ENCODE peak calls at places on chromosomes 16 and 17, in ten cellular contexts. L is CD8-positive, alpha-beta T cell; W is aorta; H is uterus; V is H1; X is mesendoderm; O is mammary epithelial cell; C is PC-3; Y is right cardiac atrium; G is psoas muscle. I is an unnamed sample.

GRCh38 chr16:28549301-28549899 is 4.3 kb upstream of the SGF29 start:
- DNase-seq in L (no peak), W (no peak), H (no peak), V (no peak), X (no peak), O (peak; percentile 33), C (peak; percentile 58), Y (no peak), G (no peak), I (peak; percentile 19)

GRCh38 chr17:39791296-39791992 is 53.7 kb downstream of the GRB7 start:
- DNase-seq in L (no peak), W (no peak), H (no peak), V (no peak), X (peak; percentile 29), O (no peak), C (no peak), Y (no peak), G (no peak), I (no peak)

GRCh38 chr16:85419503-85420408 is 193.4 kb upstream of the GSE1 start:
- DNase-seq in L (no peak), W (peak; percentile 35), H (no peak), V (peak; percentile 40), X (no peak), O (no peak), C (no peak), Y (no peak), G (peak; percentile 41), I (no peak)

GRCh38 chr17:66260265-66260664 is 31.1 kb upstream of the APOH start:
- DNase-seq in L (no peak), W (no peak), H (no peak), V (no peak), X (no peak), O (no peak), C (no peak), Y (no peak), G (no peak), I (no peak)

GRCh38 chr16:11402745-11403533 is 57.7 kb downstream of the RMI2 start:
- DNase-seq in L (no peak), W (peak; percentile 32), H (no peak), V (no peak), X (no peak), O (no peak), C (no peak), Y (no peak), G (no peak), I (no peak)

GRCh38 chr16:12060751-12061150 is 84.2 kb downstream of the SNX29 start:
- DNase-seq in L (no peak), W (no peak), H (no peak), V (no peak), X (no peak), O (no peak), C (no peak), Y (no peak), G (no peak), I (no peak)

GRCh38 chr16:11395949-11396240 is 50.6 kb downstream of the RMI2 start:
- DNase-seq in L (no peak), W (no peak), H (no peak), V (no peak), X (no peak), O (no peak), C (no peak), Y (no peak), G (no peak), I (no peak)

GRCh38 chr16:85619089-85619850 is 6.1 kb downstream of the GSE1 start:
- DNase-seq in L (no peak), W (no peak), H (no peak), V (no peak), X (no peak), O (no peak), C (no peak), Y (no peak), G (no peak), I (no peak)

GRCh38 chr17:42997984-42998938 is at the start of gene RPL27:
- DNase-seq in L (peak; percentile 95), W (peak; percentile 99), H (peak; percentile 99), V (peak; percentile 93), X (peak; percentile 100), O (peak; percentile 100), C (peak; percentile 98), Y (peak; percentile 99), G (peak; percentile 99), I (peak; percentile 99)

GRCh38 chr16:87791295-87792204 is 25.8 kb upstream of the KLHDC4 start:
- DNase-seq in L (no peak), W (no peak), H (no peak), V (no peak), X (no peak), O (no peak), C (no peak), Y (no peak), G (no peak), I (no peak)

GRCh38 chr17:39553326-39553945 is 54.3 kb downstream of the NEUROD2 start:
- DNase-seq in L (no peak), W (no peak), H (no peak), V (no peak), X (no peak), O (peak; percentile 65), C (peak; percentile 47), Y (no peak), G (no peak), I (peak; percentile 49)

GRCh38 chr16:65283238-65283651 is 161.4 kb upstream of the CDH11 start:
- DNase-seq in L (no peak), W (no peak), H (no peak), V (no peak), X (peak; percentile 95), O (no peak), C (no peak), Y (no peak), G (no peak), I (no peak)

GRCh38 chr16:57167951-57168350 is 17.9 kb downstream of the PSME3IP1 start:
- DNase-seq in L (no peak), W (no peak), H (no peak), V (no peak), X (peak; percentile 64), O (peak; percentile 34), C (peak; percentile 57), Y (no peak), G (no peak), I (peak; percentile 60)

GRCh38 chr16:73154063-73154870 is 106.3 kb upstream of the ZFHX3 start:
- DNase-seq in L (no peak), W (peak; percentile 82), H (peak; percentile 21), V (no peak), X (no peak), O (no peak), C (no peak), Y (peak; percentile 42), G (peak; percentile 69), I (no peak)

DNA sequence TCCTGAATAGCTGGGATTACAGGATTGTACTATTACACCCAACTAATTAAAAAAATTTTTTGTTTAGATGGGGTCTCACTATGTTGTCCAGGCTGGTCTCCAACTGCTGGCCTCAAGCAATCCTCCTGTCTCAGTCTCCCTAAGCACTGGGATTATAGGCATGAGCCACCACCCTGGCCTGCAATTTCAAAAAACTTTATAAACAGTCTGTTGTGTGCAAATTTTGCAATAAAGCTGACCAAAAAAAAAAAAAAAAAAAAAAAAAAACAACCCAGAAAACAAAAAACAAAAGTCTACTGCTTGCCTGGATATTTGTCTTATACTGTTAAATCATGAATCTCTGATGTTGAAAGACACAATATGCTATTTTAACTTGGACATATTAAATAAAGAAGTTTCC is 4.4 kb downstream of the CREBBP start:
- DNase-seq in L (no peak), W (no peak), H (no peak), V (no peak), X (no peak), O (no peak), C (no peak), Y (no peak), G (no peak), I (no peak)
- H3K4me1 ChIP-seq in L (peaks cover 76% of the 10 kb centered on the region), W (peaks cover 11% of the 10 kb centered on the region), H (peaks cover 37% of the 10 kb centered on the region), V (peaks cover 13% of the 10 kb centered on the region), X (peaks cover 16% of the 10 kb centered on the region), O (peaks cover 11% of the 10 kb centered on the region), C (peaks cover 28% of the 10 kb centered on the region), Y (peaks cover 32% of the 10 kb centered on the region), G (peaks cover 75% of the 10 kb centered on the region), I (peaks cover 10% of the 10 kb centered on the region)

DNA sequence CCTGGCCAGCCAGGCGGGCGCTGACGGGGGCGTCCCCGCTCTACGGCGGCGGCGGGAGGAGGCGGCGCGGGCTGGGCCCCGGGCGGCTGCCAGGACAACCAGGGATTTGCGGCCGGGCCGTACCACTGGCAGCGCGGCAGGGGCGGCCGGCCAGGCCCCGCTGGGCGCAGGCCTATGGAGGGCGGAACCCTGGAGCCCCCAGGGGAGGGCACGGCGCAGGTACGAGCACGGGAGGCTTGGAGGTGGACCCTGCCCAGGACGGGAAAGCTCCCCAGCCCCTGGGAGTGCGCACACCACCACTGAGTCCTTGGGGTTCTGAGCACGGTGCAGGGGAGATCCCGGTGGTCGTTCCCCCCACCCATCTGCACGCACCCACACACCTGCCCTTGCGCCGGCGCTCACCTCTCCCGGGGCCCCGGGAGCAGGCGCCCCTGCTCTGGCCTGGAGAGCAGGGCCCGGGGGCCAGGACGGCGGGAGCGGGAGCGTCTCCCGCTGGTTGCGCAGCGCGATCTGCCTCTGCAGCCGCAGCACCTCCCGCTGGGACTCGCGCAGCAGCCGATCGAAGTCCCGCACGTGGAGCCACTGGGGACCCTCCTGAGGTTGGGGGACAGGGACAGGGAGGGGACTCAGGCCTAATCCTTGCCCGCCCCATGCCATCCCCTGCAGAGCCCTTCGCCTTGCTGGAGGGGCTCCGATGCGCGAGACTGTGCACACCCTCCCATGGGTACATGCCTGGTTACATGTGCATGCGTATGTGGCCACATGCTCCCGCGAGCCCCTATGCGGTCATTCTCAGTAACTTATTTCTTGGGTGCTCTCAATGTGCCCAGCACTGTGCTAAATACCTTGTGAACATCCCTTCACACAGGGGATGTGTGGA is 3.9 kb downstream of the TSPOAP1 start:
- DNase-seq in L (no peak), W (peak; percentile 67), H (no peak), V (peak; percentile 78), X (peak; percentile 62), O (no peak), C (peak; percentile 56), Y (peak; percentile 59), G (peak; percentile 75), I (no peak)
- H3K27me3 ChIP-seq in L (no peaks in the 10 kb centered on the region), W (no peaks in the 10 kb centered on the region), H (no peaks in the 10 kb centered on the region), V (peaks cover 9% of the 10 kb centered on the region), X (no peaks in the 10 kb centered on the region), O (peaks cover 18% of the 10 kb centered on the region), C (no peaks in the 10 kb centered on the region), Y (no peaks in the 10 kb centered on the region), G (peaks cover 9% of the 10 kb centered on the region), I (peaks cover 36% of the 10 kb centered on the region)

GRCh38 chr17:75695141-75695829 is 26.0 kb upstream of the ITGB4 start:
- DNase-seq in L (no peak), W (no peak), H (no peak), V (no peak), X (no peak), O (peak; percentile 93), C (peak; percentile 94), Y (no peak), G (no peak), I (peak; percentile 92)
- H3K4me1 ChIP-seq in L (peaks cover 14% of the 10 kb centered on the region), W (no peaks in the 10 kb centered on the region), H (peaks cover 7% of the 10 kb centered on the region), V (peaks cover 8% of the 10 kb centered on the region), X (peaks cover 2% of the 10 kb centered on the region), O (peaks cover 99% of the 10 kb centered on the region), C (peaks cover 88% of the 10 kb centered on the region), Y (peaks cover 12% of the 10 kb centered on the region), G (peaks cover 86% of the 10 kb centered on the region), I (peaks cover 64% of the 10 kb centered on the region)

DNA sequence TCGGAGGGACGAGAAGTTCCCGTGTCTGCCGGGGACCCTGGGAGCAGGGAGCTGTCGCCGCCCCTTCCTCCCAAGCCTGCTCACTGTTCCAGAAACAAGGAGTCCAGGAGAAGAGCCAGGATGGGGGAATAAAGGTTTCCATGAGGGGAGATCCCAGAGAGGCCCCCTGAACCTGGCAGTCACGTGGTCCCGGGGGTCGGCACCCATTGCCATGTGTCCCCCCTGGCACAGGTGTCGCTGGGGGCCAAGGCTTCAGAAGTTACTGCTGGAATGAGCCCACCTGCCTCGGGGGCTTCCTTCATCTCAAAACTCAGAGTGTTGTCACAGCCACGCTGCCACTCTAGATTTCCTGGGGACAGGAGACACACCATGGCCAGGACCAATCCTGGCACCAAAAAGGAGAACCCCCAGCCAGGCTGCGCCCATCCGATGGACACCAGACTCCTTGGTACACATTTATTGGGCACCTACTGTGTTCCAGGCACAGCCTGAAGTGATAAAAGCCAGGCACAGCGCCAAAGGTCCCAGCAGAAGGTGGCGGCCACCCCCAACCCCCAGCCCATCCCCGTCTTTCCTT is 19.7 kb downstream of the RBFOX3 start:
- DNase-seq in L (no peak), W (no peak), H (no peak), V (no peak), X (no peak), O (no peak), C (no peak), Y (no peak), G (no peak), I (no peak)
- H3K27me3 ChIP-seq in L (no peaks in the 10 kb centered on the region), W (no peaks in the 10 kb centered on the region), H (no peaks in the 10 kb centered on the region), V (no peaks in the 10 kb centered on the region), X (no peaks in the 10 kb centered on the region), O (no peaks in the 10 kb centered on the region), C (peaks cover 80% of the 10 kb centered on the region), Y (no peaks in the 10 kb centered on the region), G (peaks cover 61% of the 10 kb centered on the region), I (peaks cover 4% of the 10 kb centered on the region)

I was measured in foreskin keratinocyte.